ENCODE peak calls at places on chromosome 11, in six cellular contexts. Q is A549, Y is DND-41, N is thoracic aorta, C is kidney, J is AG04450. B is an unnamed sample.

GRCh38 chr11:88651556-88651955 is 314.0 kb upstream of the CTSC start:
- DNase-seq in Q (no peak), Y (no peak), N (no peak), C (no peak), J (no peak), B (no peak)

GRCh38 chr11:1228183-1228821 is 5.4 kb downstream of the MUC5B start:
- DNase-seq in Q (no peak), Y (no peak), N (no peak), C (peak; percentile 73), J (no peak), B (peak; percentile 10)

GRCh38 chr11:62012451-62013265 is 45.2 kb upstream of the FTH1 start:
- DNase-seq in Q (peak; percentile 79), Y (no peak), N (no peak), C (peak; percentile 75), J (no peak), B (no peak)

GRCh38 chr11:132337819-132338416 is 967.5 kb downstream of the NTM start:
- DNase-seq in Q (no peak), Y (no peak), N (no peak), C (no peak), J (no peak), B (no peak)

GRCh38 chr11:16607675-16608644 is 130.5 kb upstream of the C11orf58 start:
- DNase-seq in Q (no peak), Y (no peak), N (no peak), C (peak; percentile 84), J (peak; percentile 61), B (no peak)

GRCh38 chr11:16792426-16792825 is 54.0 kb downstream of the C11orf58 start:
- DNase-seq in Q (no peak), Y (peak; percentile 39), N (no peak), C (no peak), J (no peak), B (no peak)

GRCh38 chr11:90113541-90113940 is 20.9 kb upstream of the NAALAD2 start:
- DNase-seq in Q (no peak), Y (no peak), N (no peak), C (no peak), J (no peak), B (no peak)

GRCh38 chr11:47516155-47516554 is 36.8 kb downstream of the CELF1 start:
- DNase-seq in Q (no peak), Y (no peak), N (no peak), C (no peak), J (no peak), B (no peak)

GRCh38 chr11:37333345-37333744 is 735.3 kb upstream of the RAG2 start:
- DNase-seq in Q (no peak), Y (no peak), N (no peak), C (no peak), J (no peak), B (no peak)

GRCh38 chr11:62427630-62428233 is 8.9 kb downstream of the SCGB1A1 start:
- DNase-seq in Q (no peak), Y (no peak), N (no peak), C (no peak), J (no peak), B (no peak)

GRCh38 chr11:97888641-97889040 is 1132.1 kb upstream of the CNTN5 start:
- DNase-seq in Q (no peak), Y (no peak), N (no peak), C (no peak), J (no peak), B (no peak)

GRCh38 chr11:16279524-16279923 is 76.8 kb downstream of the SOX6 start:
- DNase-seq in Q (no peak), Y (no peak), N (no peak), C (no peak), J (no peak), B (no peak)

GRCh38 chr11:848988-849824 is 6.6 kb downstream of the TSPAN4 start:
- DNase-seq in Q (no peak), Y (no peak), N (no peak), C (no peak), J (no peak), B (no peak)

GRCh38 chr11:34860034-34860433 is 56.1 kb downstream of the APIP start:
- DNase-seq in Q (no peak), Y (no peak), N (no peak), C (no peak), J (no peak), B (no peak)

GRCh38 chr11:29627541-29627940 is 389.3 kb downstream of the KCNA4 start:
- DNase-seq in Q (no peak), Y (no peak), N (no peak), C (no peak), J (no peak), B (no peak)

GRCh38 chr11:9850224-9850895 is 186.5 kb downstream of the SWAP70 start:
- DNase-seq in Q (no peak), Y (no peak), N (no peak), C (no peak), J (no peak), B (no peak)

GRCh38 chr11:61814958-61815789 is 1.6 kb downstream of the FADS1 start:
- DNase-seq in Q (peak; percentile 99), Y (peak; percentile 80), N (peak; percentile 79), C (peak; percentile 99), J (peak; percentile 91), B (peak; percentile 39)

GRCh38 chr11:124799384-124800225 is 601 bp downstream of the MSANTD2 start:
- DNase-seq in Q (peak; percentile 13), Y (peak; percentile 51), N (no peak), C (peak; percentile 87), J (no peak), B (peak; percentile 36)

GRCh38 chr11:47359586-47359985 is 7.1 kb upstream of the MYBPC3 start:
- DNase-seq in Q (no peak), Y (peak; percentile 87), N (no peak), C (no peak), J (no peak), B (no peak)

GRCh38 chr11:47987310-47987709 is 7.0 kb downstream of the PTPRJ start:
- DNase-seq in Q (peak; percentile 39), Y (no peak), N (no peak), C (peak; percentile 14), J (no peak), B (no peak)

GRCh38 chr11:96341237-96342130 is 1.5 kb downstream of the MAML2 start:
- DNase-seq in Q (peak; percentile 9), Y (peak; percentile 35), N (no peak), C (peak; percentile 86), J (no peak), B (peak; percentile 47)

GRCh38 chr11:65641233-65642013 is 3.5 kb downstream of the SIPA1 start:
- DNase-seq in Q (no peak), Y (no peak), N (no peak), C (peak; percentile 77), J (no peak), B (no peak)

GRCh38 chr11:121344824-121345223 is 52.3 kb downstream of the SC5D start:
- DNase-seq in Q (no peak), Y (no peak), N (no peak), C (no peak), J (no peak), B (no peak)

GRCh38 chr11:2737876-2738275 is 38.1 kb upstream of the KCNQ1OT1 start:
- DNase-seq in Q (no peak), Y (no peak), N (no peak), C (peak; percentile 65), J (no peak), B (no peak)

GRCh38 chr11:108929241-108929640 is 264.4 kb downstream of the DDX10 start:
- DNase-seq in Q (peak; percentile 92), Y (no peak), N (no peak), C (no peak), J (peak; percentile 91), B (no peak)
- H3K27ac ChIP-seq in Q (peak overlapping the region; percentile 92), Y (no peak overlapping the region), N (no peak overlapping the region), C (no peak overlapping the region), J (peak overlapping the region; percentile 75), B (no peak overlapping the region)

DNA sequence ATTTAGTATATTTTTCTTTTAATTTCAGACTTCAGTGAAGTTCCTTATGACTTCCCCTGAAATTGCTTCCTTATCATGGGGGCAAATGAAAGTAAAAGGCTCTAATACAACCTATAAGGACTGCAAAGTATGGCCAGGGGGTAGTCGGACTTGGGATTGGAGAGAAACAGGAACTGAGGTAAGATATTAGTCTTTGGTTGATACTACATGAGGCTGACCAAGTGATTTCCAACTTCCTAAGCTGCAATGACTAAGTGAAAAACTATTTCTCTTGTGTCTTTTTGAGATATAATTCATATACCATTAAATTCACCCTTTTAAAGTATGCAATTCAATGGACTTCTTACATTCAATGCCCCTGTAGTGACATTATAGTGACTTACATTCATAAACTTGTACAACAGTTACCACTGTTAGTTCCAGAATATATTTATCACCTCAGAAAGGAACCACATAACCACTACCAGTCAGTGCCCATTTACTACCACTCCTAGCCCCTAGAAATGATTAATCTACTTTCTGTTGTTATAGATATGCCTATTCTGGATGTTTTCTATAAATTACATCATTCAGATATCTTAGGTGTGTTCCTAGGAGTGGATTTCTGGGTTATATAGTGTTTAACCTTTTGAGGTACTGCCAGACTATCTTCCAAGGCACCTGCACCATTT is 21.6 kb downstream of the AAMDC start:
- DNase-seq in Q (no peak), Y (no peak), N (no peak), C (no peak), J (no peak), B (no peak)
- TF ChIP-seq CTCF in Q (no peak), Y (no peak), N (no peak), C (no peak), J (no peak), B (no peak)

GRCh38 chr11:111688028-111688427 is 78.2 kb downstream of the PPP2R1B start:
- DNase-seq in Q (no peak), Y (no peak), N (no peak), C (no peak), J (no peak), B (no peak)

GRCh38 chr11:111680486-111681175 is 78.4 kb downstream of the SIK2 start:
- DNase-seq in Q (no peak), Y (no peak), N (no peak), C (no peak), J (no peak), B (no peak)

GRCh38 chr11:111684259-111684658 is 81.9 kb downstream of the PPP2R1B start:
- DNase-seq in Q (no peak), Y (no peak), N (no peak), C (no peak), J (no peak), B (no peak)
- H3K4me3 ChIP-seq in Q (no peak overlapping the region), Y (no peak overlapping the region), N (no peak overlapping the region), C (no peak overlapping the region), J (no peak overlapping the region), B (no peak overlapping the region)

GRCh38 chr11:116244889-116245288 is 527.9 kb downstream of the BUD13 start:
- DNase-seq in Q (no peak), Y (no peak), N (no peak), C (no peak), J (no peak), B (no peak)

GRCh38 chr11:116244425-116244824 is 528.4 kb downstream of the BUD13 start:
- DNase-seq in Q (no peak), Y (no peak), N (no peak), C (no peak), J (no peak), B (no peak)

GRCh38 chr11:116239247-116239646 is 533.5 kb downstream of the BUD13 start:
- DNase-seq in Q (no peak), Y (no peak), N (no peak), C (no peak), J (no peak), B (no peak)

GRCh38 chr11:116240661-116241060 is 532.1 kb downstream of the BUD13 start:
- DNase-seq in Q (no peak), Y (no peak), N (no peak), C (no peak), J (no peak), B (no peak)

DNA sequence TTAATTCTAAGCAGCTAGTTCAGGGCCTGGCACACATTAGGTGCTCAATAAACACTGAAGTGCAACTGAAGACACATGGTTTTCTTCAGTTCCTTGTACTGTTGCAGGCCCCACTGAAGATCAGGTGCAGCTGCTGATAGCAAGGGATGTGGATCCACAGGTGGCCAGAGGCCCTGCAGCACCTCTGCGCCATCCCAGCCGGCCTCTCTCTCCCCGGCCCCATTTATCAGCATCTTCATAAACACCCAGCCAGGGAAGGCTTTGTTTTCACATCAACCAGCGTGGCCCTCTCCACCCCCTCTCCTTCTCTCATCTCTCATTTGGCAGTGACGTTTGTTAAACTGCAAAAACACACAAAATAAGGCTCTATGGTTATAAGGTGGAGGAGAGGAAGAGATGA is 528.8 kb downstream of the BUD13 start:
- DNase-seq in Q (no peak), Y (no peak), N (no peak), C (no peak), J (no peak), B (no peak)
- H3K27ac ChIP-seq in Q (no peak overlapping the region), Y (no peak overlapping the region), N (no peak overlapping the region), C (no peak overlapping the region), J (no peak overlapping the region), B (no peak overlapping the region)